ENCODE peak calls at places on chromosome 17, in seven cellular contexts. One of them, this sample, is unnamed.

GRCh38 chr17:48728232-48729231 is at the start of gene HOXB13:
- DNase-seq in pancreas: no peak
- DNase-seq in CD4-positive, alpha-beta memory T cell: no peak
- DNase-seq in A549: peak; percentile 88
- DNase-seq in endothelial cell of umbilical vein: peak; percentile 36
- DNase-seq in fibroblast of lung: peak; percentile 24
- DNase-seq in MM.1S: peak; percentile 41
- DNase-seq in this sample: no peak

GRCh38 chr17:58318065-58318481 is 10.5 kb downstream of the TSPOAP1 start:
- DNase-seq in MM.1S: no peak
- DNase-seq in pancreas: no peak
- DNase-seq in CD4-positive, alpha-beta memory T cell: no peak
- DNase-seq in endothelial cell of umbilical vein: no peak
- DNase-seq in fibroblast of lung: no peak
- DNase-seq in A549: no peak
- DNase-seq in this sample: peak; percentile 55

GRCh38 chr17:29710891-29711418 is 88.2 kb upstream of the CORO6 start:
- DNase-seq in fibroblast of lung: peak; percentile 42
- DNase-seq in CD4-positive, alpha-beta memory T cell: no peak
- DNase-seq in A549: peak; percentile 53
- DNase-seq in endothelial cell of umbilical vein: no peak
- DNase-seq in pancreas: no peak
- DNase-seq in MM.1S: no peak
- DNase-seq in this sample: no peak

GRCh38 chr17:35051579-35052239 is 11.8 kb downstream of the RFFL start:
- DNase-seq in MM.1S: peak; percentile 33
- DNase-seq in A549: no peak
- DNase-seq in endothelial cell of umbilical vein: peak; percentile 65
- DNase-seq in fibroblast of lung: no peak
- DNase-seq in CD4-positive, alpha-beta memory T cell: no peak
- DNase-seq in pancreas: no peak
- DNase-seq in this sample: no peak

GRCh38 chr17:4658478-4659305 is 17.2 kb upstream of the ALOX15 start:
- DNase-seq in CD4-positive, alpha-beta memory T cell: no peak
- DNase-seq in MM.1S: no peak
- DNase-seq in fibroblast of lung: peak; percentile 10
- DNase-seq in endothelial cell of umbilical vein: peak; percentile 51
- DNase-seq in A549: no peak
- DNase-seq in pancreas: no peak
- DNase-seq in this sample: no peak

GRCh38 chr17:3914319-3914685 is 2.0 kb downstream of the P2RX1 start:
- DNase-seq in fibroblast of lung: no peak
- DNase-seq in endothelial cell of umbilical vein: no peak
- DNase-seq in pancreas: no peak
- DNase-seq in MM.1S: peak; percentile 82
- DNase-seq in A549: no peak
- DNase-seq in CD4-positive, alpha-beta memory T cell: no peak
- DNase-seq in this sample: no peak

GRCh38 chr17:32777436-32777835 is 99.5 kb downstream of the MYO1D start:
- DNase-seq in endothelial cell of umbilical vein: no peak
- DNase-seq in fibroblast of lung: no peak
- DNase-seq in pancreas: no peak
- DNase-seq in MM.1S: no peak
- DNase-seq in CD4-positive, alpha-beta memory T cell: no peak
- DNase-seq in A549: peak; percentile 50
- DNase-seq in this sample: no peak

GRCh38 chr17:20171741-20172377 is 162.7 kb downstream of the SPECC1 start:
- DNase-seq in endothelial cell of umbilical vein: no peak
- DNase-seq in MM.1S: no peak
- DNase-seq in fibroblast of lung: no peak
- DNase-seq in pancreas: no peak
- DNase-seq in CD4-positive, alpha-beta memory T cell: no peak
- DNase-seq in A549: no peak
- DNase-seq in this sample: no peak

GRCh38 chr17:32495347-32496253 is 8.8 kb downstream of the CDK5R1 start:
- DNase-seq in pancreas: no peak
- DNase-seq in MM.1S: no peak
- DNase-seq in CD4-positive, alpha-beta memory T cell: no peak
- DNase-seq in fibroblast of lung: peak; percentile 65
- DNase-seq in A549: no peak
- DNase-seq in endothelial cell of umbilical vein: peak; percentile 53
- DNase-seq in this sample: peak; percentile 83

GRCh38 chr17:67532326-67532871 is 155.3 kb downstream of the PITPNC1 start:
- DNase-seq in endothelial cell of umbilical vein: no peak
- DNase-seq in A549: no peak
- DNase-seq in fibroblast of lung: peak; percentile 40
- DNase-seq in pancreas: peak; percentile 45
- DNase-seq in MM.1S: no peak
- DNase-seq in CD4-positive, alpha-beta memory T cell: no peak
- DNase-seq in this sample: no peak

GRCh38 chr17:34556384-34556783 is 23.0 kb upstream of the TMEM132E start:
- DNase-seq in pancreas: no peak
- DNase-seq in CD4-positive, alpha-beta memory T cell: no peak
- DNase-seq in A549: no peak
- DNase-seq in fibroblast of lung: no peak
- DNase-seq in endothelial cell of umbilical vein: no peak
- DNase-seq in MM.1S: no peak
- DNase-seq in this sample: no peak

GRCh38 chr17:58527949-58528348 is 13.5 kb upstream of the MTMR4 start:
- DNase-seq in pancreas: no peak
- DNase-seq in endothelial cell of umbilical vein: peak; percentile 76
- DNase-seq in fibroblast of lung: no peak
- DNase-seq in A549: no peak
- DNase-seq in MM.1S: no peak
- DNase-seq in CD4-positive, alpha-beta memory T cell: no peak
- DNase-seq in this sample: no peak

GRCh38 chr17:15279011-15279477 is 13.9 kb upstream of the PMP22 start:
- DNase-seq in pancreas: no peak
- DNase-seq in CD4-positive, alpha-beta memory T cell: no peak
- DNase-seq in fibroblast of lung: peak; percentile 60
- DNase-seq in endothelial cell of umbilical vein: peak; percentile 19
- DNase-seq in MM.1S: no peak
- DNase-seq in A549: peak; percentile 96
- DNase-seq in this sample: no peak

GRCh38 chr17:43632231-43632630 is 29.5 kb downstream of the MEOX1 start:
- DNase-seq in MM.1S: no peak
- DNase-seq in A549: no peak
- DNase-seq in CD4-positive, alpha-beta memory T cell: no peak
- DNase-seq in fibroblast of lung: no peak
- DNase-seq in pancreas: no peak
- DNase-seq in endothelial cell of umbilical vein: no peak
- DNase-seq in this sample: no peak

DNA sequence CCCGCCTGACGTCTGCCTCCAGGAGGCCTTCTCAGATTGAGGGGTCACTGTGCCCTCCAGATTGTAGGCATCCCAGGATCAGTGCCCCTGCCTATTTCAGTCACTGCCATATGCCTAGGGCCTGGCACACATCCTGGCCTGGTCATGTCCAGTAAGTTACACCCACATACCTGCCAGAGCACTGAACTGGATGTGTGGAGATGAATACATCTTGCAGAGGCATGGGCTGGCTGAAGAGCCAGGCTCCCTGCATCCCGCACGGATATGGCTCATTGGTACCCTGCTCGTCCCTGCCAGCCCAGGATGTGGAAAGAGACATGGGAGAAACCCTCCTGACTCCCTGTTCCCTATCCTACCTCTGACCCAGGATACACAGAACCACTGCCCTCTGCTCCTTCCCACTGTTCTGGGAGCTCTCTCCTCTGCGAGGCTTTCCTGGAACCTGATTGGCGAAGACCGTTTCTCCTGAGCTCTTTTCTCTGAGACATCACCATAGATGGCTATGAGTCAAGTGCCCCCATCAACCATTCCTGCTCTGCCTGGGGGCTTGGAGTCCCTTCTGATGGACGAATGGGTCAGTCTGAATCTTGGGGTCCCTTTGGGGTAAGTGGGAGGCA is 40.0 kb upstream of the TAC4 start:
- DNase-seq in fibroblast of lung: no peak
- DNase-seq in A549: no peak
- DNase-seq in pancreas: no peak
- DNase-seq in MM.1S: no peak
- DNase-seq in CD4-positive, alpha-beta memory T cell: no peak
- DNase-seq in endothelial cell of umbilical vein: no peak
- DNase-seq in this sample: no peak
- H3K27ac ChIP-seq in fibroblast of lung: no peak overlapping the region
- H3K27ac ChIP-seq in A549: no peak overlapping the region
- H3K27ac ChIP-seq in pancreas: peak overlapping the region; percentile 17
- H3K27ac ChIP-seq in MM.1S: no peak overlapping the region
- H3K27ac ChIP-seq in CD4-positive, alpha-beta memory T cell: no peak overlapping the region
- H3K27ac ChIP-seq in endothelial cell of umbilical vein: no peak overlapping the region
- H3K27ac ChIP-seq in this sample: no peak overlapping the region

GRCh38 chr17:77433385-77434135 is 292.8 kb downstream of the SEC14L1 start:
- DNase-seq in fibroblast of lung: peak; percentile 58
- DNase-seq in A549: no peak
- DNase-seq in MM.1S: no peak
- DNase-seq in endothelial cell of umbilical vein: no peak
- DNase-seq in CD4-positive, alpha-beta memory T cell: no peak
- DNase-seq in pancreas: no peak
- DNase-seq in this sample: no peak

GRCh38 chr17:77429985-77430752 is 289.4 kb downstream of the SEC14L1 start:
- DNase-seq in fibroblast of lung: peak; percentile 99
- DNase-seq in MM.1S: peak; percentile 71
- DNase-seq in CD4-positive, alpha-beta memory T cell: peak; percentile 82
- DNase-seq in pancreas: peak; percentile 74
- DNase-seq in endothelial cell of umbilical vein: peak; percentile 92
- DNase-seq in A549: peak; percentile 88
- DNase-seq in this sample: peak; percentile 86

GRCh38 chr17:77432034-77432554 is 291.3 kb downstream of the SEC14L1 start:
- DNase-seq in A549: no peak
- DNase-seq in fibroblast of lung: no peak
- DNase-seq in CD4-positive, alpha-beta memory T cell: no peak
- DNase-seq in endothelial cell of umbilical vein: no peak
- DNase-seq in pancreas: no peak
- DNase-seq in MM.1S: no peak
- DNase-seq in this sample: no peak

GRCh38 chr17:77434136-77435114 is 293.7 kb downstream of the SEC14L1 start:
- DNase-seq in pancreas: no peak
- DNase-seq in A549: no peak
- DNase-seq in CD4-positive, alpha-beta memory T cell: no peak
- DNase-seq in MM.1S: no peak
- DNase-seq in endothelial cell of umbilical vein: no peak
- DNase-seq in fibroblast of lung: no peak
- DNase-seq in this sample: no peak

DNA sequence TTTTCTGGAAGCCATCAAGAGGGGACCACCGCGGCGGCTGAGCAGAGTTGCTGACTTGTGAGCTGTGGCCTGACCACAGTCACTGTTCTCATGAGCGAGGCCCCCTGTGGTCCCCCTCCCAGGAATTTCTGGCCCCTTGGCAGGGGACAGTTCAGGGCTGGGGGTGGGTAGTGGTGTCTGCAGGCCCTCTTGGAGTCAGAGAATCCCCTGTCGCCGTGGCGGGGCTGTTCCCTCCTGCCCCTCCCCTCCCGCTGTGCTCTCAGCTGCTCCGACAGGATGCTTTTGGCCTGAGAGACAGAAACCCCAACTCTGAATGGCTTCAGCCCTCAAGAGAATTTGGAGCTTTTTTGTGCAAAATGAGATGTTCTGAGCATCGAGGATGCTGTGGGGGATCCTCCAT is 292.0 kb downstream of the SEC14L1 start:
- DNase-seq in CD4-positive, alpha-beta memory T cell: no peak
- DNase-seq in A549: no peak
- DNase-seq in MM.1S: no peak
- DNase-seq in endothelial cell of umbilical vein: no peak
- DNase-seq in fibroblast of lung: no peak
- DNase-seq in pancreas: no peak
- DNase-seq in this sample: no peak
- H3K27ac ChIP-seq in CD4-positive, alpha-beta memory T cell: peak overlapping the region; percentile 90
- H3K27ac ChIP-seq in A549: peak overlapping the region; percentile 0
- H3K27ac ChIP-seq in MM.1S: no peak overlapping the region
- H3K27ac ChIP-seq in endothelial cell of umbilical vein: no peak overlapping the region
- H3K27ac ChIP-seq in fibroblast of lung: peak overlapping the region; percentile 40
- H3K27ac ChIP-seq in pancreas: no peak overlapping the region
- H3K27ac ChIP-seq in this sample: no peak overlapping the region

GRCh38 chr17:80752369-80752705 is 207.7 kb downstream of the RPTOR start:
- DNase-seq in MM.1S: no peak
- DNase-seq in endothelial cell of umbilical vein: no peak
- DNase-seq in fibroblast of lung: no peak
- DNase-seq in CD4-positive, alpha-beta memory T cell: no peak
- DNase-seq in A549: no peak
- DNase-seq in pancreas: no peak
- DNase-seq in this sample: no peak

GRCh38 chr17:80753946-80754345 is 209.3 kb downstream of the RPTOR start:
- DNase-seq in pancreas: no peak
- DNase-seq in endothelial cell of umbilical vein: no peak
- DNase-seq in CD4-positive, alpha-beta memory T cell: no peak
- DNase-seq in fibroblast of lung: no peak
- DNase-seq in MM.1S: no peak
- DNase-seq in A549: no peak
- DNase-seq in this sample: peak; percentile 15

GRCh38 chr17:80758793-80759673 is 214.4 kb downstream of the RPTOR start:
- DNase-seq in pancreas: no peak
- DNase-seq in MM.1S: no peak
- DNase-seq in A549: no peak
- DNase-seq in endothelial cell of umbilical vein: no peak
- DNase-seq in CD4-positive, alpha-beta memory T cell: no peak
- DNase-seq in fibroblast of lung: peak; percentile 53
- DNase-seq in this sample: no peak

GRCh38 chr17:80754846-80755245 is 210.2 kb downstream of the RPTOR start:
- DNase-seq in CD4-positive, alpha-beta memory T cell: no peak
- DNase-seq in fibroblast of lung: no peak
- DNase-seq in MM.1S: no peak
- DNase-seq in pancreas: no peak
- DNase-seq in A549: no peak
- DNase-seq in endothelial cell of umbilical vein: no peak
- DNase-seq in this sample: no peak

GRCh38 chr17:80755650-80756405 is 211.2 kb downstream of the RPTOR start:
- DNase-seq in MM.1S: no peak
- DNase-seq in A549: no peak
- DNase-seq in pancreas: no peak
- DNase-seq in endothelial cell of umbilical vein: no peak
- DNase-seq in fibroblast of lung: no peak
- DNase-seq in CD4-positive, alpha-beta memory T cell: no peak
- DNase-seq in this sample: peak; percentile 10
- H3K27ac ChIP-seq in MM.1S: no peak overlapping the region
- H3K27ac ChIP-seq in A549: no peak overlapping the region
- H3K27ac ChIP-seq in pancreas: no peak overlapping the region
- H3K27ac ChIP-seq in endothelial cell of umbilical vein: no peak overlapping the region
- H3K27ac ChIP-seq in fibroblast of lung: no peak overlapping the region
- H3K27ac ChIP-seq in CD4-positive, alpha-beta memory T cell: no peak overlapping the region
- H3K27ac ChIP-seq in this sample: no peak overlapping the region

GRCh38 chr17:60749708-60750107 is 72.1 kb downstream of the BCAS3 start:
- DNase-seq in endothelial cell of umbilical vein: no peak
- DNase-seq in CD4-positive, alpha-beta memory T cell: no peak
- DNase-seq in fibroblast of lung: no peak
- DNase-seq in pancreas: no peak
- DNase-seq in MM.1S: no peak
- DNase-seq in A549: no peak
- DNase-seq in this sample: no peak

GRCh38 chr17:60750645-60751044 is 73.0 kb downstream of the BCAS3 start:
- DNase-seq in MM.1S: no peak
- DNase-seq in endothelial cell of umbilical vein: no peak
- DNase-seq in fibroblast of lung: no peak
- DNase-seq in pancreas: no peak
- DNase-seq in CD4-positive, alpha-beta memory T cell: no peak
- DNase-seq in A549: no peak
- DNase-seq in this sample: no peak

GRCh38 chr17:60754057-60754604 is 76.5 kb downstream of the BCAS3 start:
- DNase-seq in CD4-positive, alpha-beta memory T cell: no peak
- DNase-seq in fibroblast of lung: no peak
- DNase-seq in endothelial cell of umbilical vein: no peak
- DNase-seq in A549: no peak
- DNase-seq in pancreas: no peak
- DNase-seq in MM.1S: no peak
- DNase-seq in this sample: no peak

GRCh38 chr17:60752873-60753577 is 75.4 kb downstream of the BCAS3 start:
- DNase-seq in CD4-positive, alpha-beta memory T cell: no peak
- DNase-seq in endothelial cell of umbilical vein: no peak
- DNase-seq in pancreas: no peak
- DNase-seq in A549: no peak
- DNase-seq in MM.1S: no peak
- DNase-seq in fibroblast of lung: no peak
- DNase-seq in this sample: no peak

GRCh38 chr17:60751884-60752283 is 74.2 kb downstream of the BCAS3 start:
- DNase-seq in fibroblast of lung: no peak
- DNase-seq in CD4-positive, alpha-beta memory T cell: no peak
- DNase-seq in A549: no peak
- DNase-seq in MM.1S: no peak
- DNase-seq in pancreas: no peak
- DNase-seq in endothelial cell of umbilical vein: no peak
- DNase-seq in this sample: no peak
- H3K27ac ChIP-seq in fibroblast of lung: no peak overlapping the region
- H3K27ac ChIP-seq in CD4-positive, alpha-beta memory T cell: no peak overlapping the region
- H3K27ac ChIP-seq in A549: no peak overlapping the region
- H3K27ac ChIP-seq in MM.1S: no peak overlapping the region
- H3K27ac ChIP-seq in pancreas: no peak overlapping the region
- H3K27ac ChIP-seq in endothelial cell of umbilical vein: no peak overlapping the region
- H3K27ac ChIP-seq in this sample: no peak overlapping the region

This sample was measured in left lung.